ENCODE peak calls at places on chromosome X, in seven cellular contexts. P is thyroid gland, K is GM23248, T is body of pancreas, I is lung, B is tibial artery, W is iPS DF 6.9. V is an unnamed sample. For H3K27me3, the result is how much of the 10 kb centered on the place peaks cover.

GRCh38 chrX:55907968-55908607 is 190.5 kb downstream of the RRAGB start:
- DNase-seq in P (peak), K (peak), T (peak), I (peak), B (peak), W (no peak), V (peak)

GRCh38 chrX:115690554-115691216 is 129.7 kb downstream of the PLS3 start:
- DNase-seq in P (peak), K (peak), T (peak), I (peak), B (peak), W (no peak), V (peak)

GRCh38 chrX:20315140-20315539 is 48.4 kb upstream of the RPS6KA3 start:
- DNase-seq in P (no peak), K (no peak), T (no peak), I (no peak), B (no peak), W (no peak), V (peak)

GRCh38 chrX:153944140-153944799 is at the start of gene RENBP:
- DNase-seq in P (peak), K (no peak), T (peak), I (peak), B (peak), W (no peak), V (no peak)

GRCh38 chrX:39730671-39731389 is 366.9 kb downstream of the BCOR start:
- DNase-seq in P (peak), K (peak), T (peak), I (peak), B (peak), W (peak), V (peak)

GRCh38 chrX:81259008-81259713 is 57.3 kb downstream of the SH3BGRL start:
- DNase-seq in P (no peak), K (peak), T (no peak), I (no peak), B (no peak), W (no peak), V (no peak)

GRCh38 chrX:97230948-97231347 is 347.2 kb downstream of the RPA4 start:
- DNase-seq in P (no peak), K (no peak), T (no peak), I (no peak), B (no peak), W (no peak), V (no peak)

GRCh38 chrX:53251307-53251706 is 26.3 kb upstream of the KDM5C start:
- DNase-seq in P (no peak), K (no peak), T (no peak), I (no peak), B (no peak), W (no peak), V (no peak)

GRCh38 chrX:150574824-150575409 is 6.5 kb downstream of the MTM1 start:
- DNase-seq in P (no peak), K (no peak), T (no peak), I (no peak), B (no peak), W (no peak), V (no peak)

GRCh38 chrX:17547658-17548057 is 172.7 kb downstream of the NHS start:
- DNase-seq in P (peak), K (peak), T (peak), I (peak), B (peak), W (no peak), V (peak)

GRCh38 chrX:24759786-24760185 is 66.1 kb downstream of the POLA1 start:
- DNase-seq in P (no peak), K (no peak), T (no peak), I (no peak), B (no peak), W (no peak), V (no peak)

GRCh38 chrX:15292861-15293260 is 22.6 kb downstream of the ASB11 start:
- DNase-seq in P (no peak), K (no peak), T (no peak), I (no peak), B (no peak), W (no peak), V (no peak)

GRCh38 chrX:70332600-70332999 is 42.7 kb downstream of the KIF4A start:
- DNase-seq in P (no peak), K (no peak), T (no peak), I (no peak), B (no peak), W (no peak), V (no peak)

GRCh38 chrX:67612231-67612630 is 68.4 kb downstream of the AR start:
- DNase-seq in P (no peak), K (peak), T (no peak), I (no peak), B (no peak), W (no peak), V (no peak)

GRCh38 chrX:130578906-130579305 is 177.1 kb downstream of the RBMX2 start:
- DNase-seq in P (no peak), K (no peak), T (no peak), I (no peak), B (no peak), W (no peak), V (no peak)

GRCh38 chrX:57481514-57481913 is 110.3 kb upstream of the ZXDB start:
- DNase-seq in P (no peak), K (no peak), T (no peak), I (no peak), B (no peak), W (no peak), V (no peak)

GRCh38 chrX:153381684-153382532 is 19.2 kb downstream of the PNMA6E start:
- DNase-seq in P (peak), K (peak), T (peak), I (no peak), B (no peak), W (no peak), V (no peak)

GRCh38 chrX:40282901-40283674 is 185.3 kb upstream of the BCOR start:
- DNase-seq in P (no peak), K (peak), T (no peak), I (no peak), B (no peak), W (no peak), V (no peak)

GRCh38 chrX:17585006-17585405 is 152.3 kb upstream of the SCML1 start:
- DNase-seq in P (no peak), K (no peak), T (no peak), I (no peak), B (no peak), W (no peak), V (no peak)

GRCh38 chrX:129678176-129678880 is 23.6 kb upstream of the APLN start:
- DNase-seq in P (peak), K (peak), T (peak), I (peak), B (no peak), W (no peak), V (peak)

GRCh38 chrX:153794018-153794896 is at the start of the genes IDH3G and SSR4:
- DNase-seq in P (peak), K (peak), T (peak), I (peak), B (peak), W (peak), V (peak)

GRCh38 chrX:37454537-37455285 is 105.5 kb downstream of the PRRG1 start:
- DNase-seq in P (no peak), K (peak), T (peak), I (no peak), B (no peak), W (no peak), V (peak)

GRCh38 chrX:34341258-34341657 is 209.1 kb upstream of the FAM47A start:
- DNase-seq in P (no peak), K (no peak), T (no peak), I (no peak), B (no peak), W (no peak), V (no peak)

GRCh38 chrX:125382148-125382628 is 62.5 kb downstream of the TEX13C start:
- DNase-seq in P (no peak), K (no peak), T (no peak), I (no peak), B (no peak), W (no peak), V (no peak)

GRCh38 chrX:20001615-20002014 is 10.8 kb upstream of the BCLAF3 start:
- DNase-seq in P (peak), K (no peak), T (no peak), I (no peak), B (no peak), W (no peak), V (no peak)

GRCh38 chrX:94830717-94831116 is 1156.7 kb downstream of the FAM133A start:
- DNase-seq in P (no peak), K (no peak), T (no peak), I (no peak), B (no peak), W (no peak), V (no peak)

GRCh38 chrX:1249101-1249887 is 19.3 kb upstream of the CSF2RA start:
- DNase-seq in P (peak), K (peak), T (peak), I (peak), B (peak), W (no peak), V (no peak)

GRCh38 chrX:12802741-12803140 is 11.5 kb downstream of the PRPS2 start:
- DNase-seq in P (no peak), K (no peak), T (no peak), I (no peak), B (no peak), W (no peak), V (no peak)

GRCh38 chrX:86295293-86295692 is 147.0 kb downstream of the DACH2 start:
- DNase-seq in P (no peak), K (no peak), T (no peak), I (no peak), B (no peak), W (no peak), V (no peak)

GRCh38 chrX:141375011-141375730 is 132.9 kb upstream of the SPANXC start:
- DNase-seq in P (no peak), K (no peak), T (no peak), I (no peak), B (no peak), W (no peak), V (no peak)
- H3K27me3 ChIP-seq in P (under half), K (under half), T (under half), I (under half), B (under half), W (under half), V (under half)

GRCh38 chrX:119481218-119481875 is 13.1 kb downstream of the SLC25A5 start:
- DNase-seq in P (peak), K (no peak), T (peak), I (peak), B (no peak), W (no peak), V (peak)
- H3K27ac ChIP-seq in P (no peak), K (no peak), T (peak), I (no peak), B (no peak), W (no peak), V (peak)

DNA sequence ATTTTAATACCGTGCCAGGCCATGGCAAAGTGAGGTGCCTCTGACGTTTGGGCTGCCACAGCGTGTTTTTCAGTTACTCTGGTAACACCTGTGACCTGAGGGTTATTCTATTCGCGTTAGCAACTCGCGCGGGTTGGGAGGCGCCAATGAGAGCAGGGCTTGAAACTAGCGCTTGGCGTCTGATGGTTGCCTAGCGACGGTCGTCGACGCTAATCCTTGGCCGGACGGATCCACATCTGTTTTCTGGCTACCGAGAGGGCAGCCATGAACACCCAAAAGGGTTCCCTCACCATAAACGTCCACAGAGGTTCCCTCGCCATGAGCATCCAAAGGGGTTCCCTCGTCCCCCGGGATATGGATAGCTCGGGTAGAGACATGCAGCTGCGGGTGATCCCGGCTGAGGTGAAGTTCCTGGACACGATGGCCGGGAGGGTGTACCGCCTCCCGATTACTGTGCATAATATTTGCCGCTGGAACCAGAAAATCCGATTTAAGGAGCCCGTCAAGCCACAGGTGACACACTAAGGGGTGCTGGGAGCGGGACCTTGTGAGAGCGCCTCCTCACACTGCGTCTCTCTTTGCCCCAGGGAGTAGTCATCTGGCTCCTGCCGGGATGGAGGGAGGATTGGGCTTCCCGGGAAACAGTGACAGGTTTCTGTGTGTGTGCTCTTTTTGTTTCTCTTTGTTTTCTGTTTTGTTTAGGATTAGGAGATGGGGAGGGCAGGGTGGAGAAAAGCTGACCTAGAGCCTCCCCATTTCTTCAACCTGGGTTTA is at the start of gene CFAP47:
- DNase-seq in P (peak), K (no peak), T (peak), I (peak), B (no peak), W (peak), V (peak)
- H3K27me3 ChIP-seq in P (under half), K (under half), T (under half), I (under half), B (under half), W (under half), V (under half)

GRCh38 chrX:140944710-140945109 is 57.7 kb upstream of the SPANXB1 start:
- DNase-seq in P (no peak), K (no peak), T (no peak), I (no peak), B (no peak), W (no peak), V (no peak)

GRCh38 chrX:140948827-140949226 is 53.6 kb upstream of the SPANXB1 start:
- DNase-seq in P (no peak), K (no peak), T (no peak), I (no peak), B (no peak), W (no peak), V (no peak)

GRCh38 chrX:140943513-140943912 is 58.9 kb upstream of the SPANXB1 start:
- DNase-seq in P (no peak), K (no peak), T (no peak), I (no peak), B (no peak), W (no peak), V (no peak)

GRCh38 chrX:140949231-140949630 is 53.2 kb upstream of the SPANXB1 start:
- DNase-seq in P (no peak), K (no peak), T (no peak), I (no peak), B (no peak), W (no peak), V (no peak)
- H3K27ac ChIP-seq in P (no peak), K (no peak), T (no peak), I (no peak), B (no peak), W (no peak), V (no peak)

GRCh38 chrX:111687305-111687704 is 6.3 kb downstream of the ALG13 start:
- DNase-seq in P (no peak), K (no peak), T (no peak), I (no peak), B (no peak), W (no peak), V (no peak)
- H3K27me3 ChIP-seq in P (under half), K (under half), T (under half), I (under half), B (under half), W (under half), V (under half)

DNA sequence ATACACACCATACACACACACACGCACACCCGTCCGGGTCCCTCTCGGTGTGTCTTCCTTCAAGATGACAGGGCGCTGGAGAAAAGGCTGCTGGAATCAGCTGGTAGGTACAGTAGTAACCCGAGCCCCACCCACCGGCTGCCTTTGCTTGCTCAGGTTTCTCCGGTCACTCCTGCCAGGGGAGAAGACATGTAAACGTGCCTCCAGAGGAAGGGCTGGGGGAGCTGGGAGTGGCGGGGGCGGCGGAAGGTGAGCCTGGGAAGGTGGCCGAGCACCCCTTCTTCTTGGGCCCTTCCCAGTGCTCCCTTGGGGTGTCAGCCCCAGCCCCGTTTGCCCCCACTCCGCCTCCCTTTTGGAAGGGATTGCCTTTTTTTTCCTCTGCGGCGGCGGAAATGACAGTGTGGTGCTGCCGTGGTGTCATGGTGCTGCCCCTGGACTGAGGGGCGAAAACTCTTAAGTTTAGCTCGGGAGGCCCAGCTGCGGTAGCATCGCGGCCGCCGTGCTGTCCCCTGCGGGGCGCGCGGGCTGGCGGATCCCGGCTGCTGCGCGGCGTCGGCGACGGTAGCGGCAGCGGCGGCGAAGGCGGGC is at the start of gene MID2:
- DNase-seq in P (peak), K (peak), T (peak), I (peak), B (peak), W (no peak), V (peak)
- H3K27ac ChIP-seq in P (peak), K (peak), T (peak), I (peak), B (peak), W (no peak), V (peak)

GRCh38 chrX:114583646-114584433 is at the start of gene HTR2C:
- DNase-seq in P (no peak), K (no peak), T (no peak), I (no peak), B (no peak), W (no peak), V (no peak)

GRCh38 chrX:114581528-114582263 is 2.2 kb upstream of the HTR2C start:
- DNase-seq in P (no peak), K (peak), T (no peak), I (no peak), B (no peak), W (no peak), V (no peak)

GRCh38 chrX:114580336-114580735 is 3.5 kb upstream of the HTR2C start:
- DNase-seq in P (no peak), K (no peak), T (no peak), I (no peak), B (no peak), W (no peak), V (no peak)

GRCh38 chrX:114582698-114583395 is 1.0 kb upstream of the HTR2C start:
- DNase-seq in P (no peak), K (no peak), T (no peak), I (no peak), B (no peak), W (no peak), V (no peak)

GRCh38 chrX:114582264-114582632 is 1.6 kb upstream of the HTR2C start:
- DNase-seq in P (no peak), K (no peak), T (no peak), I (no peak), B (no peak), W (no peak), V (no peak)
- H3K27me3 ChIP-seq in P (under half), K (under half), T (under half), I (under half), B (under half), W (under half), V (under half)

V was measured in small intestine.